ENCODE peak calls at places on chromosomes 6 and 20, in nine cellular contexts. N is hypothalamus, H is D341Med, U is transverse colon, K is lower lobe of right lung, Y is neuronal stem cell, R is fibroblast of the conjunctiva, A is GM12892, Z is T-cell. J is an unnamed sample.

GRCh38 chr20:10427060-10427692 is 6.8 kb downstream of the MKKS start:
- DNase-seq in R (peak; percentile 48), N (no peak), Z (peak; percentile 45), K (peak; percentile 67), Y (peak; percentile 42), U (peak; percentile 41), H (peak; percentile 48), A (no peak), J (peak; percentile 57)

GRCh38 chr20:61575151-61575937 is 323.3 kb downstream of the CDH4 start:
- DNase-seq in A (no peak), U (no peak), N (no peak), Y (no peak), H (no peak), R (no peak), Z (no peak), K (no peak), J (no peak)

GRCh38 chr20:10758446-10758845 is 84.6 kb upstream of the JAG1 start:
- DNase-seq in N (no peak), Y (no peak), U (no peak), H (no peak), Z (no peak), A (no peak), K (no peak), R (no peak), J (no peak)

GRCh38 chr6:11270030-11271027 is 37.9 kb upstream of the NEDD9 start:
- DNase-seq in Y (no peak), N (no peak), U (peak; percentile 76), R (no peak), K (no peak), A (no peak), Z (no peak), H (no peak), J (no peak)

GRCh38 chr6:111237757-111238260 is 150.5 kb downstream of the SLC16A10 start:
- DNase-seq in N (no peak), Y (no peak), R (no peak), H (no peak), U (no peak), A (no peak), Z (no peak), K (no peak), J (no peak)

GRCh38 chr6:137738197-137738596 is 128.9 kb upstream of the TNFAIP3 start:
- DNase-seq in A (no peak), K (no peak), H (no peak), Z (no peak), U (no peak), N (no peak), R (no peak), Y (no peak), J (no peak)

GRCh38 chr6:66226099-66226498 is 519.1 kb upstream of the EYS start:
- DNase-seq in K (no peak), N (no peak), A (no peak), Z (no peak), Y (no peak), U (no peak), H (peak; percentile 36), R (no peak), J (no peak)

GRCh38 chr6:113758725-113759576 is 98.2 kb upstream of the MARCKS start:
- DNase-seq in R (no peak), U (no peak), N (no peak), Y (no peak), A (no peak), H (no peak), K (no peak), Z (no peak), J (no peak)

GRCh38 chr20:31566658-31567379 is 38.3 kb upstream of the ID1 start:
- DNase-seq in K (no peak), H (no peak), Z (no peak), A (no peak), N (no peak), Y (no peak), U (peak; percentile 44), R (no peak), J (no peak)

GRCh38 chr20:58583586-58583985 is 67.5 kb upstream of the STX16 start:
- DNase-seq in R (no peak), A (no peak), K (no peak), U (no peak), Z (no peak), N (no peak), Y (no peak), H (peak; percentile 65), J (no peak)